ENCODE peak calls at places on chromosomes 4 and X, in six cellular contexts. K is HEK293T, J is kidney epithelial cell, X is GM04504, H is mesendoderm, T is NCI-H187 treated with DMSO at 0.1 percent for 48 hours. M is an unnamed sample.

GRCh38 chr4:27929141-27929540 is 1068.5 kb downstream of the STIM2 start:
- DNase-seq in J (no peak), K (no peak), X (no peak), T (no peak), H (no peak), M (no peak)

GRCh38 chr4:116400480-116400879 is 684.9 kb downstream of the TRAM1L1 start:
- DNase-seq in X (no peak), T (no peak), K (no peak), J (peak; percentile 12), H (no peak), M (no peak)

GRCh38 chrX:24657671-24658410 is 10.7 kb upstream of the PCYT1B start:
- DNase-seq in J (no peak), K (no peak), T (no peak), H (no peak), X (no peak), M (no peak)

GRCh38 chr4:110071466-110071865 is 126.9 kb downstream of the ELOVL6 start:
- DNase-seq in J (no peak), T (no peak), X (no peak), H (peak; percentile 45), K (no peak), M (no peak)

GRCh38 chr4:152500798-152501434 is 35.0 kb downstream of the FBXW7 start:
- DNase-seq in J (peak; percentile 79), T (no peak), X (peak; percentile 66), K (peak; percentile 45), H (peak; percentile 93), M (peak; percentile 54)

GRCh38 chr4:43251760-43252317 is 359.3 kb downstream of the GRXCR1 start:
- DNase-seq in J (no peak), K (no peak), H (no peak), T (no peak), X (no peak), M (no peak)

GRCh38 chr4:66169341-66169740 is 499.1 kb upstream of the EPHA5 start:
- DNase-seq in X (no peak), H (peak; percentile 58), K (peak; percentile 6), J (no peak), T (no peak), M (no peak)

GRCh38 chrX:114798902-114799301 is 215.0 kb downstream of the HTR2C start:
- DNase-seq in X (no peak), T (no peak), H (no peak), J (no peak), K (no peak), M (no peak)

GRCh38 chr4:52507774-52508173 is 151.3 kb downstream of the USP46 start:
- DNase-seq in X (no peak), K (no peak), J (no peak), T (no peak), H (no peak), M (no peak)

GRCh38 chr4:114384629-114385028 is 214.0 kb upstream of the UGT8 start:
- DNase-seq in T (no peak), J (no peak), X (no peak), H (peak; percentile 28), K (no peak), M (no peak)

GRCh38 chr4:87105101-87105852 is 115.1 kb downstream of the KLHL8 start:
- DNase-seq in H (no peak), J (no peak), K (no peak), T (no peak), X (no peak), M (no peak)

GRCh38 chrX:27600686-27601085 is 10.5 kb downstream of the DCAF8L2 start:
- DNase-seq in H (no peak), J (no peak), K (no peak), X (no peak), T (no peak), M (no peak)

GRCh38 chrX:9396930-9397329 is 67.9 kb upstream of the TBL1X start:
- DNase-seq in X (no peak), J (peak; percentile 5), H (no peak), T (no peak), K (no peak), M (no peak)

GRCh38 chr4:24664956-24665355 is 80.6 kb upstream of the DHX15 start:
- DNase-seq in K (no peak), T (no peak), X (peak; percentile 41), J (no peak), H (no peak), M (no peak)

GRCh38 chr4:36039031-36039430 is 205.3 kb downstream of the ARAP2 start:
- DNase-seq in K (no peak), X (no peak), T (no peak), H (peak; percentile 6), J (no peak), M (no peak)

GRCh38 chrX:119721487-119721886 is 28.5 kb upstream of the SEPTIN6 start:
- DNase-seq in T (no peak), K (no peak), X (no peak), H (no peak), J (no peak), M (no peak)

GRCh38 chrX:154409222-154409871 is at the start of gene DNASE1L1:
- DNase-seq in K (no peak), X (peak; percentile 68), H (peak; percentile 96), T (no peak), J (peak; percentile 60), M (no peak)

GRCh38 chr4:157076578-157076947 is 613 bp downstream of the GLRB start:
- DNase-seq in H (peak; percentile 21), T (no peak), J (no peak), X (no peak), K (peak; percentile 45), M (no peak)

GRCh38 chrX:9197231-9197630 is 163.3 kb upstream of the FAM9B start:
- DNase-seq in H (no peak), X (peak; percentile 22), T (no peak), K (no peak), J (no peak), M (no peak)

GRCh38 chrX:152897216-152898144 is at the start of gene ZNF185:
- DNase-seq in H (peak; percentile 92), T (no peak), J (no peak), X (no peak), K (no peak), M (no peak)

M was measured in epithelial cell of prostate.